ENCODE peak calls at places on chromosomes 13 and 19, in five cellular contexts. F is K562, H is A549, S is GM12878, R is HepG2. N is an unnamed sample.

GRCh38 chr13:92843549-92843948 is 383.1 kb upstream of the GPC6 start:
- DNase-seq in F (no peak), H (no peak), S (no peak), R (no peak), N (no peak)

GRCh38 chr13:102724923-102725322 is 30.1 kb upstream of the METTL21C start:
- DNase-seq in F (no peak), H (peak), S (no peak), R (peak), N (no peak)

GRCh38 chr13:45206340-45206739 is 5.5 kb upstream of the KCTD4 start:
- DNase-seq in F (no peak), H (peak), S (peak), R (no peak), N (no peak)

GRCh38 chr13:107941345-107942029 is 273.8 kb downstream of the LIG4 start:
- DNase-seq in F (no peak), H (no peak), S (no peak), R (no peak), N (no peak)

GRCh38 chr19:926595-927043 is 784 bp downstream of the ARID3A start:
- DNase-seq in F (no peak), H (peak), S (no peak), R (no peak), N (peak)

GRCh38 chr13:73991884-73992283 is 142.3 kb downstream of the KLF12 start:
- DNase-seq in F (no peak), H (no peak), S (no peak), R (no peak), N (no peak)

GRCh38 chr13:57653229-57653994 is 21.9 kb downstream of the PCDH17 start:
- DNase-seq in F (no peak), H (no peak), S (no peak), R (peak), N (no peak)

GRCh38 chr19:13098291-13099072 is 4.2 kb downstream of the LYL1 start:
- DNase-seq in F (peak), H (no peak), S (no peak), R (no peak), N (peak)

GRCh38 chr19:13597625-13598024 is 91.3 kb upstream of the CACNA1A start:
- DNase-seq in F (peak), H (peak), S (peak), R (peak), N (peak)

GRCh38 chr13:114145722-114146121 is 13.3 kb upstream of the RASA3 start:
- DNase-seq in F (no peak), H (no peak), S (no peak), R (no peak), N (no peak)

GRCh38 chr19:28710278-28710677 is 502.7 kb downstream of the UQCRFS1 start:
- DNase-seq in F (peak), H (peak), S (peak), R (peak), N (peak)

GRCh38 chr19:11007376-11007775 is 46.5 kb downstream of the SMARCA4 start:
- DNase-seq in F (no peak), H (no peak), S (no peak), R (no peak), N (no peak)

GRCh38 chr13:25177012-25177411 is 4.9 kb upstream of the AMER2 start:
- DNase-seq in F (no peak), H (no peak), S (no peak), R (no peak), N (no peak)

GRCh38 chr13:25175431-25175830 is 3.3 kb upstream of the AMER2 start:
- DNase-seq in F (no peak), H (no peak), S (no peak), R (no peak), N (no peak)

GRCh38 chr13:25177636-25178035 is 5.5 kb upstream of the AMER2 start:
- DNase-seq in F (no peak), H (no peak), S (no peak), R (no peak), N (no peak)

GRCh38 chr13:25174304-25174703 is 2.2 kb upstream of the AMER2 start:
- DNase-seq in F (no peak), H (no peak), S (no peak), R (no peak), N (no peak)

GRCh38 chr13:25175026-25175425 is 2.9 kb upstream of the AMER2 start:
- DNase-seq in F (no peak), H (no peak), S (no peak), R (no peak), N (no peak)
- TF ChIP-seq JUNB in F (no peak), H (no peak), S (no peak), R (no peak), N (no peak)

GRCh38 chr19:46478356-46478986 is 7.1 kb upstream of the PNMA8A start:
- DNase-seq in F (peak), H (peak), S (no peak), R (no peak), N (peak)
- TF ChIP-seq JUNB in F (no peak), H (no peak), S (no peak), R (no peak), N (no peak)

GRCh38 chr19:5988520-5989387 is 10.8 kb upstream of the RANBP3 start:
- DNase-seq in F (no peak), H (no peak), S (no peak), R (no peak), N (no peak)

GRCh38 chr19:5985098-5985783 is 7.3 kb upstream of the RANBP3 start:
- DNase-seq in F (peak), H (no peak), S (no peak), R (no peak), N (no peak)

GRCh38 chr19:5978606-5979552 is 939 bp upstream of the RANBP3 start:
- DNase-seq in F (peak), H (no peak), S (no peak), R (no peak), N (no peak)

GRCh38 chr19:5987077-5987818 is 9.3 kb upstream of the RANBP3 start:
- DNase-seq in F (peak), H (peak), S (peak), R (peak), N (peak)

DNA sequence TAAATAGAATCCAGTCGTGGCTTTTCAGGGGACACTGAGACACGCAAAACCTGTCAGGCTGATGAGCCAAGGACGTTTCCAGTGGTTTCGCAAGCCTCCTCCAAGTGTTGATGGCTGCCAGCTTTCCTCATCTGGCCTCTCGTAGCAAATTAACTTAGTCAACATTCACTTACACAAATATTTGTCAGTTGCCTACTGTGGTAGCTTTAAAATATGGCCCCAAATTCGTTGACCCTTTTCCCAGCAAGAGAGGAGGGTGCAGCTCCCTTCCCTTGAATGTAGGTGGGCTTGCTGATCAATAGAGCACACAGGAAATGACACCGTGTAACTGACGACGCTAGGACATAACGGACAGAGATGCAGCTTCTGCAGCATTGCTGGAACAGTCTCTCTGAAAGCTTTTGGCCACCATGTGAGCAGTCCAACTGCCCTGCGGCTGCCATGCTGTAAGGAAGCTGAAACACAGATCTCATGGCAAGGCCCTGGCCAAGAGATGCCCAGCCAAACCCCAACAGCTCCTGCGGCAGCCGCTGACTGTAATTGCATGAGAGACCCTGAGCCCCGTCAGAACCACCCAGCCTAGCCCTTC is 5.5 kb upstream of the RANBP3 start:
- DNase-seq in F (no peak), H (no peak), S (no peak), R (no peak), N (no peak)
- TF ChIP-seq JUNB in F (no peak), H (no peak), S (no peak), R (no peak), N (no peak)

GRCh38 chr13:81487151-81487550 is 1146.2 kb upstream of the SPRY2 start:
- DNase-seq in F (no peak), H (peak), S (no peak), R (peak), N (peak)
- TF ChIP-seq JUNB in F (no peak), H (no peak), S (no peak), R (no peak), N (no peak)

DNA sequence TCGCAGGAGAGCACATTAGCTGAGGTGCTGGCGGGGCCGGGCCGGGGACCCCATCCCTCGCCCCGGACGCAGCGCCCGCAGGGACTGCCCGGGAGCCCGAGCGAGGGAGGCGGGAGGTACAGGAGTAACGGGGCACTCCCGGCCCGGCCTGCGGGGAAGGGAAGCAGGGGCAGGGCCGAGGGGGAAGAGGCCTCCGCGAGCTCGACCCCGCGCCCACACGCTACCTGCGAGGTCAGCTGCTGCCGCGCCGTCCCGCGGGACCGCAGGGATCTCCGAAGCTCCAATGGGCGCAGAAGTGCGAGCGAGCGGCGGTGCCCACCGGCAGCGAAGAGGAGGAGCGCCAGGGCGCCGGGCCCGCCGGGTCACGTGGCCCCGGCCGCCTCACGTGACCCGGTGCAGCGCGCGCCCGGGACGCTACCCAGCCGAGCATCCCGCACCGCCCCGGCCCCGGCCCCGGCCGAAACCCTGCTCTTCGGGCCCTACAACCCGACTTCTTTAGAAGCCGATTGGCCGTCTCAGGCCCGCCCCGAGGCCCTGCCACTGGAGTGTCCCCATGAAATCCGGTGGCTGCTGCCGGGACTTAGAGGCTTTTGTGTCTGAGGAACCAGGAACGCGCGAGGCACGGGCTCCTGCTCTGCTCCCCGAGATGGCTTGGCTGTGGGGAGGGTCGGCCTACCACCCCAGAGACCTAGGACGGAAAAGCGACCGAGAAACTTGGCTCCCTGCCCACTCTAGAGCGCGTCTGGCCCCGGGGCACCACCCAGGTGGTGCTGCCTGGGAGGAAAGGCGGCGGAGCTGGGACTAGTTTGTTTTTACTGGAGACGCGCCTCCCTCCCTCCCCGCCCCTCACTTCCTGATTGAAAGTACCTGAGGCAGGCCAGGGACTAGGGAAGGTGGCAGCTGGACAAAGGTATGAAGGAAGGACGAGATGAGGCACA is at the start of gene RCBTB1:
- DNase-seq in F (peak), H (peak), S (no peak), R (peak), N (peak)
- TF ChIP-seq JUNB in F (no peak), H (no peak), S (no peak), R (no peak), N (no peak)

DNA sequence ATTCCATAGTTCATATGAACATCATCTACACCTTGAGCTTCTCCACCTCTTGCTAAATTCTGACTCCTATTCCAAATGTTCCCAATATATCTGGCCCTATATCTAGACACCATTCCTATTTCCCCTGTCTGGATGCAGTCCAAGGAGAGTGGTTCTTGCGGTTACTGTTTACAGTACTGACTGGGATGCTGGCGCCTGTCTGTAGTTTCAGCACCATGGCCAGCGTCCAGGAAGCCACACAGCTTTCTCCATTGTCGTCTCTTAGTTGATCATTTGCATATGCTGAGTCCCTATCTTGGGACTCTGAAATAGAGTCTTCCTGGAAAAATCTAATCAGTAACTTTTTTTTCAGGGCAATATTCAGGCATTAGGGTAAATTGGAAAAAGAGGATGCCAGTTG is 14.9 kb downstream of the LAIR2 start:
- DNase-seq in F (peak), H (peak), S (no peak), R (peak), N (peak)
- TF ChIP-seq JUNB in F (no peak), H (no peak), S (no peak), R (no peak), N (no peak)

DNA sequence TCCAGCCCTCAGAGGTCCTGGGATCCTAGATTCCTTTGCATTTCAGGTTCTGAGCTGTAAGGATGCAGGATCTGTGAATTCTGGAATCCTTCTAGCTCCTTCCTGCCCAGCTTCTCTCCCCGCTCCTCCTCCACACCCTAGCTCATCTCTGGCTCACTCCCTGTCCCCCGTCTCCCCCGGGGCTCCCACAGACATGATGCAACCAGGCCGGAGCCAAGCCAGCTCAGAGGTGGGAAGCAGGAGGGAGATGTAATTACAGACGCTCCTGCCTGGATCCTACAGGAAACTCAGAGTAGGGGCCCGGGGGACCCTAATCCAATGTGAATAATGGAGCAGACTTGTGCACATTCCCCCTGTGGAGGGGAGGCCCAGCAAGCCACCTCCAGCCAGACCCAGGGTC is 4.5 kb downstream of the GNG8 start:
- DNase-seq in F (no peak), H (no peak), S (no peak), R (no peak), N (peak)
- TF ChIP-seq JUNB in F (no peak), H (no peak), S (no peak), R (no peak), N (no peak)

DNA sequence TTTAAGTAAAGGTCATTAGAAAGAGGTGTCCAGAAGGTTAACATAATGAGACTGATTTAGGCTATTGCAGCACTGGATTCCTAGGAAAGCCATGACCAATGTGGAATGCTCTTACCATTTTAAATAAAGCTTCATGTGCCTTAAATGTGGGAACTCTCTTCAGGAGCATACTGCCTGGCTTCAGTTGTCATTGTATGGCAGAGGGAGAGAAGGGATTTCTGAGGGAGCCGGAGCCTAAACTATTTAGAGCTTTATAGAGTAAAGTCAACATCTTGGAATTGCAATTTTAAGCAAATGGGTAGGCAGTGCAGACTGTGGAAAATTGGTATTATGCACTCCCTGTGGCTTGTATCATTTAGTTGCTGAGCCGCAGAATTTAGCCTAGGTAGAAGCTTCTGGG is 2041.4 kb downstream of the PCDH9 start:
- DNase-seq in F (no peak), H (no peak), S (no peak), R (no peak), N (peak)
- TF ChIP-seq JUNB in F (no peak), H (no peak), S (no peak), R (no peak), N (no peak)

DNA sequence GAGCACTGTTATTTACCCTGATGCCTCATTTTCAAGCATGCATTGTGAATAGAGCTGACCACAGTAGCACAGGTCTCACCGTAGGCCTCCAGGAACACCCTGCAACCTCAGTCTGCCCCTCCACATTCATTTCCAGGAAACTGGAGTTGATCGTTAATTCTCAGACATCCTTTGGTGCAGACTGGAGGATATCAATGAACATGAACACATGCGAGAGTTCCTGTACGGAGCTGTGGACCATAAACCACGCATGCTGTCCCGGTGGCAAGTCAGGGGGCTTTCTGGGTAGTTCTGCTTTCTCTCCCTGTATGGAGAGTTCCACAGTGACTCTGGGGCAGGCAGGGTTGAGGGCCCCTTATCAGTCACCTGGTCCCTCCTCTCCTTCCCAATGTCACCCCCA is 55.5 kb upstream of the URI1 start:
- DNase-seq in F (no peak), H (no peak), S (no peak), R (no peak), N (no peak)
- TF ChIP-seq JUNB in F (no peak), H (no peak), S (no peak), R (no peak), N (no peak)